ENCODE peak calls at places on chromosomes 1 and 21, in ten cellular contexts. I is HCT116, W is Peyer's patch, Q is prostate gland, Y is breast epithelium, N is IMR-90, O is heart left ventricle, B is ovary, S is stomach, E is thyroid gland. M is an unnamed sample.

GRCh38 chr21:44752701-44753235 is 41.4 kb upstream of the TSPEAR start:
- DNase-seq in I (peak; percentile 39), W (peak; percentile 64), Q (peak; percentile 41), Y (no peak), N (no peak), O (no peak), B (no peak), S (no peak), E (no peak), M (peak; percentile 64)

GRCh38 chr1:5273280-5274003 is 619.0 kb downstream of the AJAP1 start:
- DNase-seq in I (no peak), W (no peak), Q (no peak), Y (no peak), N (no peak), O (no peak), B (no peak), S (no peak), E (no peak), M (no peak)

GRCh38 chr1:111510003-111510380 is 6.6 kb upstream of the ADORA3 start:
- DNase-seq in I (no peak), W (no peak), Q (no peak), Y (no peak), N (no peak), O (peak; percentile 83), B (no peak), S (no peak), E (no peak), M (no peak)

GRCh38 chr1:207362962-207363858 is 41.7 kb downstream of the CD55 start:
- DNase-seq in I (no peak), W (no peak), Q (no peak), Y (no peak), N (peak; percentile 86), O (no peak), B (no peak), S (no peak), E (no peak), M (no peak)

GRCh38 chr1:10980841-10981727 is 31.4 kb upstream of the TARDBP start:
- DNase-seq in I (no peak), W (no peak), Q (no peak), Y (peak; percentile 67), N (no peak), O (peak; percentile 57), B (no peak), S (no peak), E (peak; percentile 65), M (peak; percentile 40)

GRCh38 chr1:1285618-1286311 is 5.5 kb downstream of the SCNN1D start:
- DNase-seq in I (no peak), W (no peak), Q (no peak), Y (no peak), N (no peak), O (no peak), B (no peak), S (no peak), E (no peak), M (no peak)

GRCh38 chr1:244841274-244841927 is 5.9 kb downstream of the COX20 start:
- DNase-seq in I (no peak), W (no peak), Q (no peak), Y (no peak), N (no peak), O (no peak), B (no peak), S (no peak), E (no peak), M (no peak)

GRCh38 chr1:166910396-166910994 is 34.4 kb upstream of the TADA1 start:
- DNase-seq in I (peak; percentile 96), W (peak; percentile 93), Q (peak; percentile 84), Y (peak; percentile 70), N (peak; percentile 81), O (peak; percentile 51), B (no peak), S (peak; percentile 81), E (peak; percentile 82), M (no peak)

GRCh38 chr1:222250376-222250775 is 297.5 kb downstream of the HHIPL2 start:
- DNase-seq in I (no peak), W (no peak), Q (no peak), Y (no peak), N (peak; percentile 60), O (no peak), B (no peak), S (no peak), E (no peak), M (no peak)

GRCh38 chr1:14027099-14027498 is 327.1 kb downstream of the PRDM2 start:
- DNase-seq in I (no peak), W (no peak), Q (no peak), Y (no peak), N (no peak), O (no peak), B (no peak), S (no peak), E (no peak), M (no peak)

GRCh38 chr1:153881764-153882163 is 41.0 kb downstream of the GATAD2B start:
- DNase-seq in I (no peak), W (no peak), Q (no peak), Y (no peak), N (peak; percentile 62), O (no peak), B (peak; percentile 37), S (no peak), E (no peak), M (no peak)

GRCh38 chr1:176919386-176920378 is 244.8 kb downstream of the ASTN1 start:
- DNase-seq in I (no peak), W (no peak), Q (no peak), Y (peak; percentile 20), N (no peak), O (no peak), B (no peak), S (no peak), E (no peak), M (no peak)

GRCh38 chr1:234970371-234970730 is 158.3 kb downstream of the TOMM20 start:
- DNase-seq in I (no peak), W (peak; percentile 37), Q (no peak), Y (no peak), N (peak; percentile 98), O (no peak), B (no peak), S (no peak), E (no peak), M (no peak)

GRCh38 chr21:39350094-39351006 is 1.5 kb upstream of the HMGN1 start:
- DNase-seq in I (no peak), W (no peak), Q (no peak), Y (no peak), N (no peak), O (no peak), B (no peak), S (no peak), E (no peak), M (peak; percentile 75)
- TF ChIP-seq CTCF in I (no peak), W (no peak), Q (no peak), Y (no peak), N (no peak), O (no peak), B (no peak), S (no peak), E (no peak), M (no peak)

DNA sequence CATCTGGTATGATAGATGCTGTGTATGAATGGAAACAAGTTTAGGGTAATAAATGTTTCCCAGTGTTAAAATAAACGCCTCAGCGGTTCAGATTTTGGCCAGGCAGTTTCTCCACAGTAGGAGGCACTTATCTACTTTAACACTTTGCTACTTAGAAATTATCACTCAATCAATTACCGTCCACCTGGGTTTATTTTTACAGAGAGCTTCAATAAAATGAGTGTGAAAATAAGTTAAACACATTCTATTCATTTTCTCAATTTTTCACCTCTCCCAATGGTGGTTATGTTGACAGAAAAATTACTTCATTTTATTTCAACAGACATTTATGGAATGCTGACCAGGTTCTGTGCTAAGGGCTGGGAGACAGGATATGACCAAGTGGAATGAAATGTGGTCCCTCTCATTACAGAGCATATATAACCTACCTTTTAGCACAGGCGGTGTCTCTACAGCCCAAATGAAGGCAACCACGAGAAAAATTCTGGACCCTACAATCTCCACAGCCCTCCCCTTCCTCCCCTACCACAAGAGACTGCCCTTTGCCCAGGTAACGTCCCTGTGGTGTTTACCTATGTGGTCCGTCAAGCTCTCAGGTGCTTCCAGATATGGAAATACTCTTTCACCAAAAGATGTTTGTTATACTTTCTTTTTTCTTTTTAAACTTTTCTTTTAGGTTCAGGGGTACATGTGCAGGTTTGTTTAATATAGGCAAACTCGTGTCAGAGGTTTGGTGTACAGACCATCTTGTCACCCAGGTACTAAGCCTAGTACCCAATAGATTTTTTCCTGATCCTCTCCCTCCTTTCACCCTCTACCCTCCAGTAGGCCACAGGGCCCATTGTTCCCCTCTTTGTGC is 105.5 kb downstream of the HLCS start:
- DNase-seq in I (no peak), W (no peak), Q (no peak), Y (no peak), N (peak; percentile 79), O (no peak), B (no peak), S (no peak), E (no peak), M (no peak)
- TF ChIP-seq POLR2A in I (no peak), W (no peak), Q (no peak), Y (no peak), N (peak; percentile 52), O (no peak), B (no peak), S (no peak), E (no peak), M (no peak)

GRCh38 chr1:76901158-76901767 is 34.0 kb downstream of the ST6GALNAC5 start:
- DNase-seq in I (peak; percentile 54), W (no peak), Q (peak; percentile 5), Y (no peak), N (peak; percentile 58), O (no peak), B (peak; percentile 42), S (no peak), E (peak; percentile 16), M (no peak)
- TF ChIP-seq CTCF in I (peak; percentile 90), W (peak; percentile 32), Q (no peak), Y (no peak), N (peak; percentile 68), O (peak; percentile 47), B (peak; percentile 51), S (peak; percentile 28), E (peak; percentile 58), M (no peak)

GRCh38 chr1:70204139-70204538 is 1.2 kb downstream of the LRRC40 start:
- DNase-seq in I (no peak), W (no peak), Q (no peak), Y (no peak), N (no peak), O (no peak), B (no peak), S (no peak), E (no peak), M (no peak)

GRCh38 chr1:70207492-70207891 is 2.1 kb upstream of the LRRC40 start:
- DNase-seq in I (no peak), W (no peak), Q (no peak), Y (no peak), N (no peak), O (no peak), B (no peak), S (no peak), E (no peak), M (no peak)

GRCh38 chr1:70204578-70204977 is 801 bp downstream of the LRRC40 start:
- DNase-seq in I (no peak), W (no peak), Q (no peak), Y (no peak), N (peak; percentile 6), O (no peak), B (no peak), S (no peak), E (no peak), M (no peak)

GRCh38 chr1:70205076-70205436 is 323 bp downstream of the LRRC40 start:
- DNase-seq in I (no peak), W (no peak), Q (peak; percentile 7), Y (no peak), N (no peak), O (no peak), B (no peak), S (no peak), E (no peak), M (no peak)

GRCh38 chr1:70205437-70206118 is at the start of gene LRRC40:
- DNase-seq in I (peak; percentile 90), W (peak; percentile 98), Q (peak; percentile 95), Y (peak; percentile 92), N (peak; percentile 94), O (peak; percentile 97), B (peak; percentile 97), S (peak; percentile 96), E (peak; percentile 97), M (peak; percentile 99)
- TF ChIP-seq POLR2A in I (peak; percentile 67), W (peak; percentile 48), Q (peak; percentile 71), Y (peak; percentile 66), N (peak; percentile 89), O (peak; percentile 75), B (peak; percentile 69), S (peak; percentile 16), E (peak; percentile 72), M (no peak)